ENCODE peak calls at places on chromosomes 13 and 19, in six cellular contexts. K, R, G, Y, C and I are unnamed samples.

GRCh38 chr19:30307191-30307974 is 64.8 kb upstream of the ZNF536 start:
- DNase-seq in K (no peak), R (no peak), G (no peak), Y (no peak), C (no peak), I (no peak)

GRCh38 chr19:33134571-33135041 is 2.7 kb downstream of the WDR88 start:
- DNase-seq in K (no peak), R (no peak), G (no peak), Y (no peak), C (no peak), I (no peak)

GRCh38 chr13:100363874-100364273 is 224.7 kb downstream of the GGACT start:
- DNase-seq in K (peak), R (no peak), G (peak), Y (no peak), C (no peak), I (no peak)

GRCh38 chr13:111410232-111411021 is 90.0 kb downstream of the TEX29 start:
- DNase-seq in K (no peak), R (no peak), G (no peak), Y (no peak), C (no peak), I (no peak)

GRCh38 chr19:42857544-42857867 is 22.0 kb downstream of the PSG1 start:
- DNase-seq in K (no peak), R (no peak), G (no peak), Y (peak), C (no peak), I (no peak)

GRCh38 chr13:29763426-29764180 is 86.8 kb downstream of the UBL3 start:
- DNase-seq in K (no peak), R (no peak), G (no peak), Y (no peak), C (no peak), I (no peak)

GRCh38 chr19:46466536-46467199 is 4.7 kb downstream of the PNMA8A start:
- DNase-seq in K (peak), R (no peak), G (peak), Y (no peak), C (peak), I (no peak)

GRCh38 chr13:74528751-74529513 is 394.7 kb upstream of the KLF12 start:
- DNase-seq in K (no peak), R (no peak), G (no peak), Y (no peak), C (no peak), I (no peak)

GRCh38 chr13:22278336-22278929 is 607.6 kb downstream of the FGF9 start:
- DNase-seq in K (peak), R (no peak), G (no peak), Y (no peak), C (peak), I (no peak)

GRCh38 chr13:99656092-99656745 is 154.9 kb downstream of the TM9SF2 start:
- DNase-seq in K (peak), R (peak), G (peak), Y (peak), C (peak), I (peak)

GRCh38 chr19:55581828-55582223 is 1.2 kb upstream of the ZNF579 start:
- DNase-seq in K (no peak), R (no peak), G (no peak), Y (no peak), C (no peak), I (no peak)

GRCh38 chr13:28679628-28680027 is 20.7 kb downstream of the POMP start:
- DNase-seq in K (peak), R (no peak), G (peak), Y (no peak), C (no peak), I (no peak)

GRCh38 chr13:100039740-100040139 is 49.2 kb upstream of the PCCA start:
- DNase-seq in K (no peak), R (no peak), G (peak), Y (no peak), C (no peak), I (no peak)

GRCh38 chr19:3670258-3670795 is 29.9 kb downstream of the PIP5K1C start:
- DNase-seq in K (peak), R (peak), G (peak), Y (no peak), C (peak), I (no peak)

GRCh38 chr19:49338691-49339363 is 3.6 kb downstream of the CD37 start:
- DNase-seq in K (peak), R (peak), G (peak), Y (no peak), C (peak), I (peak)

GRCh38 chr19:24048261-24048660 is 38.7 kb upstream of the ZNF254 start:
- DNase-seq in K (no peak), R (no peak), G (no peak), Y (no peak), C (no peak), I (no peak)

GRCh38 chr13:98216135-98216565 is 39.1 kb upstream of the RNF113B start:
- DNase-seq in K (peak), R (no peak), G (peak), Y (no peak), C (no peak), I (no peak)

GRCh38 chr13:101455863-101456262 is 3.4 kb downstream of the ITGBL1 start:
- DNase-seq in K (peak), R (no peak), G (peak), Y (no peak), C (no peak), I (no peak)

GRCh38 chr19:30341646-30342201 is 30.5 kb upstream of the ZNF536 start:
- DNase-seq in K (no peak), R (no peak), G (no peak), Y (no peak), C (no peak), I (no peak)

GRCh38 chr19:58455306-58455705 is 3.9 kb downstream of the ZNF324B start:
- DNase-seq in K (no peak), R (no peak), G (no peak), Y (no peak), C (no peak), I (no peak)

GRCh38 chr19:42048992-42049391 is 21.0 kb downstream of the GRIK5 start:
- DNase-seq in K (no peak), R (no peak), G (no peak), Y (no peak), C (no peak), I (no peak)

GRCh38 chr19:18443831-18444230 is 5.9 kb upstream of the ISYNA1 start:
- DNase-seq in K (no peak), R (no peak), G (no peak), Y (no peak), C (no peak), I (no peak)
- TF ChIP-seq CTCF in K (no peak), R (no peak), G (no peak), Y (no peak), C (no peak), I (no peak)

GRCh38 chr19:12648088-12648487 is 18.5 kb downstream of the MAN2B1 start:
- DNase-seq in K (no peak), R (no peak), G (no peak), Y (no peak), C (peak), I (no peak)
- TF ChIP-seq CTCF in K (peak), R (peak), G (peak), Y (no peak), C (no peak), I (no peak)

GRCh38 chr13:46731535-46731934 is 65.4 kb downstream of the ESD start:
- DNase-seq in K (no peak), R (no peak), G (no peak), Y (no peak), C (no peak), I (no peak)

GRCh38 chr13:46726347-46726746 is 70.6 kb downstream of the ESD start:
- DNase-seq in K (no peak), R (no peak), G (no peak), Y (no peak), C (no peak), I (no peak)

GRCh38 chr13:46728777-46729176 is 68.2 kb downstream of the ESD start:
- DNase-seq in K (no peak), R (no peak), G (no peak), Y (no peak), C (no peak), I (no peak)
- TF ChIP-seq CTCF in K (no peak), R (no peak), G (peak), Y (no peak), C (no peak), I (peak)

GRCh38 chr19:54558339-54558738 is 15.3 kb upstream of the LILRA2 start:
- DNase-seq in K (no peak), R (no peak), G (no peak), Y (peak), C (no peak), I (no peak)

GRCh38 chr19:54554896-54555295 is 18.7 kb upstream of the LILRA2 start:
- DNase-seq in K (no peak), R (no peak), G (no peak), Y (peak), C (no peak), I (no peak)

GRCh38 chr19:54552913-54553310 is 20.7 kb upstream of the LILRA2 start:
- DNase-seq in K (no peak), R (no peak), G (no peak), Y (peak), C (no peak), I (no peak)

GRCh38 chr19:54554006-54554405 is 19.6 kb upstream of the LILRA2 start:
- DNase-seq in K (no peak), R (no peak), G (no peak), Y (peak), C (no peak), I (no peak)

GRCh38 chr19:54556194-54556593 is 17.4 kb upstream of the LILRA2 start:
- DNase-seq in K (no peak), R (no peak), G (no peak), Y (no peak), C (no peak), I (no peak)
- TF ChIP-seq CTCF in K (no peak), R (no peak), G (no peak), Y (no peak), C (no peak), I (no peak)

GRCh38 chr19:10568444-10568825 is 344 bp downstream of the CDKN2D start:
- DNase-seq in K (no peak), R (no peak), G (peak), Y (no peak), C (no peak), I (no peak)
- TF ChIP-seq CTCF in K (no peak), R (no peak), G (no peak), Y (no peak), C (no peak), I (no peak)

GRCh38 chr13:106517151-106517847 is 18.2 kb downstream of the EFNB2 start:
- DNase-seq in K (no peak), R (no peak), G (no peak), Y (no peak), C (no peak), I (no peak)

GRCh38 chr13:106515635-106516254 is 19.7 kb downstream of the EFNB2 start:
- DNase-seq in K (no peak), R (no peak), G (no peak), Y (no peak), C (no peak), I (no peak)

GRCh38 chr13:106513025-106513424 is 22.4 kb downstream of the EFNB2 start:
- DNase-seq in K (peak), R (no peak), G (peak), Y (no peak), C (no peak), I (no peak)

GRCh38 chr13:106514928-106515634 is 20.4 kb downstream of the EFNB2 start:
- DNase-seq in K (no peak), R (no peak), G (peak), Y (no peak), C (no peak), I (no peak)

GRCh38 chr13:106513608-106514007 is 21.9 kb downstream of the EFNB2 start:
- DNase-seq in K (no peak), R (no peak), G (peak), Y (no peak), C (no peak), I (no peak)
- TF ChIP-seq CTCF in K (no peak), R (no peak), G (no peak), Y (no peak), C (no peak), I (no peak)